ENCODE peak calls at places on chromosomes 2 and 18, in eight cellular contexts. One of them, this sample, is unnamed.

GRCh38 chr2:127421871-127422618 is 3.8 kb downstream of the PROC start:
- DNase-seq in LoVo: no peak
- DNase-seq in fibroblast of lung: no peak
- DNase-seq in DMS79 treated with DMSO at 0.1 percent for 48 hours: no peak
- DNase-seq in ELF-1: no peak
- DNase-seq in cardiac fibroblast: no peak
- DNase-seq in osteoblast: no peak
- DNase-seq in MV-4-11: no peak
- DNase-seq in this sample: no peak

GRCh38 chr2:74690571-74690970 is 36.5 kb downstream of the SEMA4F start:
- DNase-seq in ELF-1: peak
- DNase-seq in cardiac fibroblast: peak
- DNase-seq in MV-4-11: peak
- DNase-seq in DMS79 treated with DMSO at 0.1 percent for 48 hours: peak
- DNase-seq in fibroblast of lung: peak
- DNase-seq in osteoblast: peak
- DNase-seq in LoVo: peak
- DNase-seq in this sample: peak

GRCh38 chr2:138176862-138177439 is 212.7 kb downstream of the HNMT start:
- DNase-seq in LoVo: no peak
- DNase-seq in ELF-1: no peak
- DNase-seq in osteoblast: no peak
- DNase-seq in MV-4-11: no peak
- DNase-seq in DMS79 treated with DMSO at 0.1 percent for 48 hours: no peak
- DNase-seq in cardiac fibroblast: no peak
- DNase-seq in fibroblast of lung: no peak
- DNase-seq in this sample: no peak

GRCh38 chr2:47274054-47274779 is 119.1 kb upstream of the STPG4 start:
- DNase-seq in cardiac fibroblast: peak
- DNase-seq in fibroblast of lung: peak
- DNase-seq in ELF-1: no peak
- DNase-seq in osteoblast: peak
- DNase-seq in DMS79 treated with DMSO at 0.1 percent for 48 hours: no peak
- DNase-seq in LoVo: no peak
- DNase-seq in MV-4-11: no peak
- DNase-seq in this sample: no peak

GRCh38 chr2:222993920-222994650 is 57.9 kb upstream of the KCNE4 start:
- DNase-seq in ELF-1: peak
- DNase-seq in osteoblast: no peak
- DNase-seq in LoVo: peak
- DNase-seq in MV-4-11: no peak
- DNase-seq in fibroblast of lung: peak
- DNase-seq in DMS79 treated with DMSO at 0.1 percent for 48 hours: no peak
- DNase-seq in cardiac fibroblast: peak
- DNase-seq in this sample: no peak

GRCh38 chr2:122083256-122084048 is 328.0 kb downstream of the TSN start:
- DNase-seq in fibroblast of lung: no peak
- DNase-seq in ELF-1: no peak
- DNase-seq in MV-4-11: no peak
- DNase-seq in cardiac fibroblast: no peak
- DNase-seq in LoVo: no peak
- DNase-seq in DMS79 treated with DMSO at 0.1 percent for 48 hours: no peak
- DNase-seq in osteoblast: peak
- DNase-seq in this sample: no peak

GRCh38 chr2:141630531-141630930 is 500.3 kb downstream of the LRP1B start:
- DNase-seq in cardiac fibroblast: no peak
- DNase-seq in osteoblast: no peak
- DNase-seq in ELF-1: no peak
- DNase-seq in DMS79 treated with DMSO at 0.1 percent for 48 hours: no peak
- DNase-seq in fibroblast of lung: no peak
- DNase-seq in LoVo: no peak
- DNase-seq in MV-4-11: peak
- DNase-seq in this sample: no peak

GRCh38 chr18:71919211-71919610 is 624.9 kb downstream of the CBLN2 start:
- DNase-seq in cardiac fibroblast: no peak
- DNase-seq in MV-4-11: no peak
- DNase-seq in DMS79 treated with DMSO at 0.1 percent for 48 hours: no peak
- DNase-seq in LoVo: no peak
- DNase-seq in osteoblast: no peak
- DNase-seq in fibroblast of lung: no peak
- DNase-seq in ELF-1: no peak
- DNase-seq in this sample: no peak

GRCh38 chr2:237513693-237514092 is 26.6 kb downstream of the MLPH start:
- DNase-seq in cardiac fibroblast: no peak
- DNase-seq in ELF-1: no peak
- DNase-seq in osteoblast: no peak
- DNase-seq in MV-4-11: no peak
- DNase-seq in DMS79 treated with DMSO at 0.1 percent for 48 hours: no peak
- DNase-seq in fibroblast of lung: no peak
- DNase-seq in LoVo: no peak
- DNase-seq in this sample: no peak

GRCh38 chr2:189165656-189166380 is 13.7 kb downstream of the COL5A2 start:
- DNase-seq in ELF-1: no peak
- DNase-seq in DMS79 treated with DMSO at 0.1 percent for 48 hours: no peak
- DNase-seq in cardiac fibroblast: no peak
- DNase-seq in LoVo: no peak
- DNase-seq in MV-4-11: no peak
- DNase-seq in fibroblast of lung: no peak
- DNase-seq in osteoblast: no peak
- DNase-seq in this sample: no peak

GRCh38 chr2:96768083-96768561 is 7.4 kb downstream of the CNNM4 start:
- DNase-seq in ELF-1: no peak
- DNase-seq in LoVo: peak
- DNase-seq in DMS79 treated with DMSO at 0.1 percent for 48 hours: no peak
- DNase-seq in osteoblast: no peak
- DNase-seq in fibroblast of lung: no peak
- DNase-seq in MV-4-11: no peak
- DNase-seq in cardiac fibroblast: no peak
- DNase-seq in this sample: no peak

This sample was measured in HCT116.